ENCODE peak calls at places on chromosomes 7 and 10, in ten cellular contexts. T, L, P, Q, Z, M, S, W, C and V are unnamed samples.

GRCh38 chr7:130366561-130366960 is 13.7 kb upstream of the CPA1 start:
- DNase-seq in T (no peak), L (no peak), P (no peak), Q (no peak), Z (no peak), M (no peak), S (no peak), W (no peak), C (no peak), V (no peak)

GRCh38 chr10:106506509-106507265 is 657.8 kb downstream of the SORCS1 start:
- DNase-seq in T (no peak), L (no peak), P (no peak), Q (no peak), Z (no peak), M (no peak), S (no peak), W (no peak), C (no peak), V (no peak)

GRCh38 chr7:28144266-28144665 is 36.3 kb downstream of the JAZF1 start:
- DNase-seq in T (no peak), L (no peak), P (no peak), Q (peak; percentile 49), Z (peak; percentile 47), M (no peak), S (no peak), W (peak; percentile 44), C (no peak), V (peak; percentile 70)

GRCh38 chr7:112420236-112420945 is 29.9 kb upstream of the IFRD1 start:
- DNase-seq in T (no peak), L (no peak), P (no peak), Q (no peak), Z (no peak), M (no peak), S (no peak), W (no peak), C (no peak), V (no peak)

GRCh38 chr7:33836797-33837355 is 68.5 kb upstream of the BMPER start:
- DNase-seq in T (peak; percentile 15), L (peak; percentile 26), P (no peak), Q (no peak), Z (no peak), M (no peak), S (no peak), W (peak; percentile 38), C (no peak), V (peak; percentile 21)

GRCh38 chr7:50584793-50585399 is 19.7 kb upstream of the DDC start:
- DNase-seq in T (no peak), L (no peak), P (no peak), Q (no peak), Z (no peak), M (no peak), S (no peak), W (no peak), C (no peak), V (no peak)

GRCh38 chr7:18019562-18019961 is 8.1 kb downstream of the PRPS1L1 start:
- DNase-seq in T (no peak), L (no peak), P (no peak), Q (no peak), Z (no peak), M (no peak), S (peak; percentile 13), W (no peak), C (no peak), V (no peak)

GRCh38 chr7:22853674-22854157 is 31.1 kb upstream of the TOMM7 start:
- DNase-seq in T (no peak), L (peak; percentile 71), P (no peak), Q (no peak), Z (no peak), M (peak; percentile 77), S (no peak), W (no peak), C (no peak), V (peak; percentile 88)

GRCh38 chr10:48288661-48289060 is 14.2 kb upstream of the FRMPD2 start:
- DNase-seq in T (no peak), L (no peak), P (no peak), Q (no peak), Z (no peak), M (no peak), S (no peak), W (no peak), C (no peak), V (no peak)

GRCh38 chr7:149624006-149624405 is 126.4 kb upstream of the ZNF746 start:
- DNase-seq in T (peak; percentile 64), L (peak; percentile 77), P (no peak), Q (no peak), Z (no peak), M (peak; percentile 20), S (no peak), W (peak; percentile 71), C (peak; percentile 72), V (peak; percentile 75)

GRCh38 chr10:930415-931325 is 835 bp downstream of the LARP4B start:
- DNase-seq in T (peak; percentile 60), L (peak; percentile 44), P (peak; percentile 79), Q (no peak), Z (no peak), M (peak; percentile 30), S (no peak), W (peak; percentile 84), C (peak; percentile 71), V (peak; percentile 77)

GRCh38 chr7:55481126-55481525 is 91.2 kb downstream of the VOPP1 start:
- DNase-seq in T (no peak), L (no peak), P (no peak), Q (no peak), Z (no peak), M (no peak), S (no peak), W (no peak), C (no peak), V (no peak)

GRCh38 chr10:22494007-22494406 is 148.7 kb downstream of the SPAG6 start:
- DNase-seq in T (no peak), L (peak; percentile 33), P (no peak), Q (no peak), Z (no peak), M (no peak), S (no peak), W (no peak), C (no peak), V (no peak)

GRCh38 chr10:28628184-28628893 is 49.0 kb upstream of the BAMBI start:
- DNase-seq in T (peak; percentile 81), L (peak; percentile 86), P (peak; percentile 94), Q (peak; percentile 46), Z (peak; percentile 80), M (peak; percentile 55), S (peak; percentile 33), W (peak; percentile 79), C (peak; percentile 85), V (peak; percentile 79)

GRCh38 chr10:96828609-96829008 is 3.5 kb upstream of the LCOR start:
- DNase-seq in T (no peak), L (no peak), P (no peak), Q (no peak), Z (no peak), M (no peak), S (no peak), W (no peak), C (no peak), V (no peak)